ENCODE peak calls at places on chromosomes 6 and 20, in eight cellular contexts. W is foreskin fibroblast, A is heart right ventricle, X is GM20000, C is HFFc6, Z is BJ, D is stomach, J is brain microvascular endothelial cell. P is an unnamed sample.

GRCh38 chr6:138012682-138013081 is 94.5 kb downstream of the PERP start:
- DNase-seq in Z (no peak), X (no peak), C (no peak), A (no peak), D (no peak), J (no peak), W (no peak), P (no peak)

GRCh38 chr6:128538763-128539162 is 18.4 kb upstream of the PTPRK start:
- DNase-seq in X (no peak), C (peak; percentile 44), W (no peak), Z (peak; percentile 37), J (no peak), A (no peak), D (no peak), P (no peak)

GRCh38 chr20:36929290-36929689 is 22.2 kb downstream of the SAMHD1 start:
- DNase-seq in J (peak; percentile 12), D (no peak), Z (no peak), X (no peak), C (peak; percentile 34), W (peak; percentile 49), A (no peak), P (no peak)

GRCh38 chr20:32249030-32249738 is 28.3 kb upstream of the KIF3B start:
- DNase-seq in W (no peak), C (no peak), D (no peak), J (no peak), X (no peak), Z (no peak), A (no peak), P (no peak)

GRCh38 chr6:113560908-113561307 is 296.2 kb upstream of the MARCKS start:
- DNase-seq in Z (peak; percentile 25), D (no peak), W (peak; percentile 68), X (no peak), A (no peak), C (peak; percentile 64), J (peak; percentile 84), P (no peak)

GRCh38 chr20:24305366-24305765 is 164.1 kb upstream of the SYNDIG1 start:
- DNase-seq in D (no peak), Z (no peak), C (no peak), J (no peak), X (no peak), W (no peak), A (no peak), P (no peak)

GRCh38 chr6:27836783-27837635 is 75.2 kb downstream of the OR2B2 start:
- DNase-seq in W (peak; percentile 75), A (peak; percentile 43), X (peak; percentile 51), C (peak; percentile 92), J (peak; percentile 85), Z (peak; percentile 50), D (peak; percentile 62), P (no peak)

GRCh38 chr6:43334466-43335095 is 26.0 kb upstream of the CRIP3 start:
- DNase-seq in Z (peak; percentile 12), A (no peak), X (no peak), W (peak; percentile 21), D (no peak), J (peak; percentile 43), C (peak; percentile 61), P (peak; percentile 10)

GRCh38 chr6:129567374-129567773 is 142.6 kb downstream of the ARHGAP18 start:
- DNase-seq in J (peak; percentile 28), Z (no peak), W (no peak), A (no peak), X (peak; percentile 7), D (no peak), C (no peak), P (peak; percentile 12)

GRCh38 chr6:21753571-21754108 is 160.1 kb downstream of the SOX4 start:
- DNase-seq in A (no peak), C (peak; percentile 39), W (no peak), X (no peak), D (no peak), Z (no peak), J (peak; percentile 89), P (no peak)

GRCh38 chr6:163243691-163244505 is 170.6 kb upstream of the QKI start:
- DNase-seq in D (no peak), C (no peak), A (no peak), X (no peak), W (no peak), Z (no peak), J (no peak), P (no peak)

GRCh38 chr20:49210101-49210749 is 9.0 kb upstream of the DDX27 start:
- DNase-seq in X (no peak), J (no peak), A (no peak), D (no peak), Z (no peak), W (no peak), C (no peak), P (no peak)

GRCh38 chr20:24535956-24536730 is 66.7 kb downstream of the SYNDIG1 start:
- DNase-seq in D (no peak), X (no peak), J (no peak), C (no peak), A (no peak), W (peak; percentile 9), Z (no peak), P (no peak)

GRCh38 chr6:148501178-148501590 is 158.5 kb downstream of the SASH1 start:
- DNase-seq in J (peak; percentile 90), C (peak; percentile 97), X (no peak), Z (peak; percentile 95), D (no peak), W (peak; percentile 90), A (peak; percentile 36), P (no peak)

GRCh38 chr6:106658469-106658868 is 29.1 kb downstream of the QRSL1 start:
- DNase-seq in C (peak; percentile 15), Z (no peak), D (no peak), J (no peak), X (no peak), W (no peak), A (no peak), P (no peak)

GRCh38 chr6:79984261-79984660 is 20.2 kb upstream of the TTK start:
- DNase-seq in J (no peak), X (no peak), A (no peak), C (no peak), D (no peak), W (no peak), Z (no peak), P (peak; percentile 6)

GRCh38 chr6:138555294-138555988 is 56.1 kb upstream of the NHSL1 start:
- DNase-seq in W (no peak), D (no peak), C (peak; percentile 18), Z (no peak), X (no peak), A (no peak), J (peak; percentile 44), P (no peak)

GRCh38 chr6:141105481-141105880 is 1027.2 kb upstream of the GJE1 start:
- DNase-seq in J (peak; percentile 70), A (no peak), W (peak; percentile 30), X (no peak), Z (no peak), D (no peak), C (no peak), P (peak; percentile 21)

GRCh38 chr20:63381781-63382431 is 20.8 kb upstream of the CHRNA4 start:
- DNase-seq in D (no peak), W (no peak), J (no peak), C (no peak), Z (no peak), A (no peak), X (peak; percentile 83), P (peak; percentile 85)

GRCh38 chr6:168888786-168889345 is 364.8 kb downstream of the THBS2 start:
- DNase-seq in W (no peak), X (no peak), Z (no peak), A (no peak), C (no peak), D (no peak), J (no peak), P (no peak)

GRCh38 chr6:156720739-156721714 is 56.2 kb upstream of the ARID1B start:
- DNase-seq in X (peak; percentile 57), J (peak; percentile 7), W (no peak), D (peak; percentile 73), Z (no peak), C (no peak), A (no peak), P (no peak)

GRCh38 chr6:123276439-123277045 is 280.5 kb downstream of the CLVS2 start:
- DNase-seq in X (no peak), C (no peak), W (no peak), J (no peak), D (no peak), Z (no peak), A (no peak), P (peak; percentile 3)
- TF ChIP-seq CTCF in X (no peak), C (no peak), W (no peak), J (no peak), D (no peak), Z (no peak), A (no peak), P (no peak)

GRCh38 chr6:50637267-50637666 is 76.1 kb upstream of the TFAP2D start:
- DNase-seq in W (no peak), Z (no peak), X (no peak), J (no peak), C (no peak), D (no peak), A (no peak), P (no peak)
- TF ChIP-seq CTCF in W (no peak), Z (no peak), X (no peak), J (no peak), C (no peak), D (no peak), A (no peak), P (no peak)

DNA sequence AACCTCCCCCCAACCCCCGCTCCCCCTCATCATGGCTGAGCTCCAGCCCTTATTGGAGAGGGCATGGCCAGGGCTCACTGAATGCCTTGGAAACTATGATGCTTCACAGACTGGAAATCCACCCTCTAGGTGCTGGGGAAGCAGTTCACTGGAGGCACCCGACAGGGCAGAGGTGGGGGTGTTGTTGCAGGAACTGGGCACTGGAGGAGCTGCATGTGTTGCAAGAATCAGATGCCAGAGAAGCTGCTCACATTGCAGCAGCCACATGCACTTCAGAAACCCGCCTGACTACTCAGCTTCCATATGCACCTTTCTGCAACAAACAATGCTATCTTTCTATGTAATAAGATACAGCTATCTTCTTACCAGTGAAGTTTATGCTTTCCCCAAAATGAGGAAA is 7.9 kb upstream of the TBPL1 start:
- DNase-seq in Z (no peak), D (no peak), J (no peak), X (no peak), C (peak; percentile 36), A (no peak), W (no peak), P (no peak)
- TF ChIP-seq CTCF in Z (no peak), D (no peak), J (peak; percentile 18), X (no peak), C (peak; percentile 22), A (no peak), W (no peak), P (no peak)

GRCh38 chr20:41316009-41316408 is 1.5 kb downstream of the ZHX3 start:
- DNase-seq in Z (no peak), X (no peak), C (no peak), W (no peak), D (no peak), J (no peak), A (no peak), P (no peak)

GRCh38 chr20:41314386-41314785 is 3.1 kb downstream of the ZHX3 start:
- DNase-seq in D (no peak), W (no peak), Z (no peak), C (no peak), X (no peak), J (no peak), A (no peak), P (no peak)

GRCh38 chr20:41317536-41318270 is at the start of gene ZHX3:
- DNase-seq in C (peak; percentile 91), W (peak; percentile 97), Z (peak; percentile 73), X (peak; percentile 100), J (peak; percentile 89), D (peak; percentile 97), A (peak; percentile 97), P (peak; percentile 99)

GRCh38 chr20:41318271-41318649 is 729 bp upstream of the ZHX3 start:
- DNase-seq in J (no peak), W (no peak), C (no peak), A (no peak), D (no peak), X (no peak), Z (no peak), P (no peak)

GRCh38 chr20:41316602-41317535 is 662 bp downstream of the ZHX3 start:
- DNase-seq in J (peak; percentile 71), C (peak; percentile 73), X (peak; percentile 91), Z (no peak), D (peak; percentile 75), W (peak; percentile 92), A (peak; percentile 85), P (peak; percentile 86)
- TF ChIP-seq CTCF in J (no peak), C (no peak), X (no peak), Z (no peak), D (no peak), W (no peak), A (no peak), P (no peak)